ENCODE peak calls at places on chromosomes 4 and X, in nine cellular contexts. Q is A172; V is mucosa of gallbladder; E is Calu3; D is NCI-H82; U is NCI-H1417 treated with DMSO at 0.1 percent for 48 hours; T is activated CD4-positive, alpha-beta T cell treated with anti-CD3 and anti-CD28 coated beads, Interleukin-2, amount 10 ng/mL, durations not matched to agents 7 days and 5 days; O is tibial artery; W is CD8-positive, alpha-beta T cell. C is an unnamed sample.

GRCh38 chr4:28006021-28006420 is 1145.4 kb downstream of the STIM2 start:
- DNase-seq in Q (no peak), V (no peak), E (no peak), D (no peak), U (no peak), T (no peak), O (no peak), W (no peak), C (no peak)

GRCh38 chr4:119244832-119245231 is 32.3 kb downstream of the USP53 start:
- DNase-seq in Q (no peak), V (no peak), E (no peak), D (no peak), U (no peak), T (no peak), O (no peak), W (no peak), C (no peak)

GRCh38 chrX:99301990-99302389 is 1108.1 kb downstream of the PCDH19 start:
- DNase-seq in Q (peak), V (no peak), E (no peak), D (peak), U (no peak), T (no peak), O (no peak), W (no peak), C (no peak)

GRCh38 chr4:173254646-173255045 is 79.5 kb downstream of the HMGB2 start:
- DNase-seq in Q (no peak), V (no peak), E (no peak), D (no peak), U (no peak), T (no peak), O (no peak), W (no peak), C (no peak)

GRCh38 chr4:73007526-73008100 is 61.9 kb downstream of the COX18 start:
- DNase-seq in Q (no peak), V (no peak), E (no peak), D (no peak), U (no peak), T (no peak), O (no peak), W (no peak), C (no peak)

GRCh38 chr4:68499021-68499420 is 51.8 kb downstream of the TMPRSS11E start:
- DNase-seq in Q (no peak), V (no peak), E (no peak), D (no peak), U (no peak), T (no peak), O (no peak), W (no peak), C (no peak)

GRCh38 chrX:119990409-119990994 is 47.0 kb upstream of the NKAP start:
- DNase-seq in Q (no peak), V (no peak), E (no peak), D (peak), U (no peak), T (no peak), O (no peak), W (no peak), C (no peak)

GRCh38 chr4:123488916-123489315 is 92.3 kb downstream of the SPRY1 start:
- DNase-seq in Q (peak), V (no peak), E (peak), D (no peak), U (no peak), T (no peak), O (no peak), W (no peak), C (no peak)

GRCh38 chr4:25535701-25536473 is 119.8 kb upstream of the SLC34A2 start:
- DNase-seq in Q (no peak), V (no peak), E (no peak), D (no peak), U (no peak), T (no peak), O (no peak), W (no peak), C (no peak)

GRCh38 chr4:183552274-183553146 is 47.7 kb downstream of the ING2 start:
- DNase-seq in Q (no peak), V (no peak), E (no peak), D (no peak), U (no peak), T (no peak), O (no peak), W (no peak), C (no peak)

GRCh38 chr4:20253799-20254409 is 2.2 kb downstream of the SLIT2 start:
- DNase-seq in Q (peak), V (no peak), E (no peak), D (peak), U (no peak), T (no peak), O (peak), W (no peak), C (no peak)

GRCh38 chr4:98166025-98166730 is 22.9 kb upstream of the STPG2 start:
- DNase-seq in Q (peak), V (peak), E (peak), D (no peak), U (no peak), T (no peak), O (no peak), W (no peak), C (no peak)

GRCh38 chr4:5572114-5572513 is 136.2 kb downstream of the EVC2 start:
- DNase-seq in Q (no peak), V (no peak), E (no peak), D (peak), U (no peak), T (no peak), O (no peak), W (no peak), C (no peak)

C was measured in NCI-H2081 treated with DMSO at 0.1 percent for 48 hours.